ENCODE peak calls at places on chromosomes 11 and 22, in six cellular contexts. One of them, this sample, is unnamed.

GRCh38 chr22:18954941-18955571 is 19.0 kb upstream of the PRODH start:
- DNase-seq in Karpas-422: no peak
- DNase-seq in body of pancreas: no peak
- DNase-seq in T-helper 9 cell: no peak
- DNase-seq in activated CD4-positive, alpha-beta T cell treated with anti-CD3 and anti-CD28 coated beads, Interleukin-2, amount 50 U/mL, for 48 hours: no peak
- DNase-seq in NCI-H2171 treated with DMSO at 0.1 percent for 48 hours: no peak
- DNase-seq in this sample: no peak

GRCh38 chr11:44618561-44619425 is 53.3 kb downstream of the CD82 start:
- DNase-seq in body of pancreas: no peak
- DNase-seq in NCI-H2171 treated with DMSO at 0.1 percent for 48 hours: no peak
- DNase-seq in activated CD4-positive, alpha-beta T cell treated with anti-CD3 and anti-CD28 coated beads, Interleukin-2, amount 50 U/mL, for 48 hours: no peak
- DNase-seq in T-helper 9 cell: no peak
- DNase-seq in Karpas-422: no peak
- DNase-seq in this sample: no peak

GRCh38 chr11:126132319-126132718 is 69.7 kb upstream of the CDON start:
- DNase-seq in T-helper 9 cell: no peak
- DNase-seq in body of pancreas: peak
- DNase-seq in Karpas-422: no peak
- DNase-seq in NCI-H2171 treated with DMSO at 0.1 percent for 48 hours: no peak
- DNase-seq in activated CD4-positive, alpha-beta T cell treated with anti-CD3 and anti-CD28 coated beads, Interleukin-2, amount 50 U/mL, for 48 hours: no peak
- DNase-seq in this sample: no peak

GRCh38 chr11:2927851-2928604 is 1.2 kb downstream of the PHLDA2 start:
- DNase-seq in Karpas-422: no peak
- DNase-seq in activated CD4-positive, alpha-beta T cell treated with anti-CD3 and anti-CD28 coated beads, Interleukin-2, amount 50 U/mL, for 48 hours: peak
- DNase-seq in body of pancreas: no peak
- DNase-seq in NCI-H2171 treated with DMSO at 0.1 percent for 48 hours: no peak
- DNase-seq in T-helper 9 cell: no peak
- DNase-seq in this sample: no peak

GRCh38 chr11:117634756-117635593 is 162.0 kb downstream of the DSCAML1 start:
- DNase-seq in Karpas-422: no peak
- DNase-seq in activated CD4-positive, alpha-beta T cell treated with anti-CD3 and anti-CD28 coated beads, Interleukin-2, amount 50 U/mL, for 48 hours: no peak
- DNase-seq in body of pancreas: no peak
- DNase-seq in NCI-H2171 treated with DMSO at 0.1 percent for 48 hours: no peak
- DNase-seq in T-helper 9 cell: no peak
- DNase-seq in this sample: no peak

GRCh38 chr22:29146771-29147170 is 58.9 kb upstream of the EMID1 start:
- DNase-seq in Karpas-422: no peak
- DNase-seq in NCI-H2171 treated with DMSO at 0.1 percent for 48 hours: no peak
- DNase-seq in body of pancreas: no peak
- DNase-seq in T-helper 9 cell: no peak
- DNase-seq in activated CD4-positive, alpha-beta T cell treated with anti-CD3 and anti-CD28 coated beads, Interleukin-2, amount 50 U/mL, for 48 hours: no peak
- DNase-seq in this sample: no peak

GRCh38 chr11:36775157-36775556 is 177.1 kb upstream of the RAG2 start:
- DNase-seq in T-helper 9 cell: no peak
- DNase-seq in NCI-H2171 treated with DMSO at 0.1 percent for 48 hours: no peak
- DNase-seq in Karpas-422: no peak
- DNase-seq in activated CD4-positive, alpha-beta T cell treated with anti-CD3 and anti-CD28 coated beads, Interleukin-2, amount 50 U/mL, for 48 hours: no peak
- DNase-seq in body of pancreas: no peak
- DNase-seq in this sample: no peak

GRCh38 chr22:22565991-22566390 is 6.9 kb upstream of the PRAME start:
- DNase-seq in NCI-H2171 treated with DMSO at 0.1 percent for 48 hours: no peak
- DNase-seq in Karpas-422: no peak
- DNase-seq in T-helper 9 cell: no peak
- DNase-seq in body of pancreas: no peak
- DNase-seq in activated CD4-positive, alpha-beta T cell treated with anti-CD3 and anti-CD28 coated beads, Interleukin-2, amount 50 U/mL, for 48 hours: no peak
- DNase-seq in this sample: no peak

GRCh38 chr11:68536706-68537105 is 76.2 kb downstream of the PPP6R3 start:
- DNase-seq in activated CD4-positive, alpha-beta T cell treated with anti-CD3 and anti-CD28 coated beads, Interleukin-2, amount 50 U/mL, for 48 hours: no peak
- DNase-seq in body of pancreas: no peak
- DNase-seq in NCI-H2171 treated with DMSO at 0.1 percent for 48 hours: no peak
- DNase-seq in T-helper 9 cell: no peak
- DNase-seq in Karpas-422: no peak
- DNase-seq in this sample: no peak

GRCh38 chr11:113034591-113034990 is 73.4 kb downstream of the NCAM1 start:
- DNase-seq in NCI-H2171 treated with DMSO at 0.1 percent for 48 hours: no peak
- DNase-seq in Karpas-422: no peak
- DNase-seq in activated CD4-positive, alpha-beta T cell treated with anti-CD3 and anti-CD28 coated beads, Interleukin-2, amount 50 U/mL, for 48 hours: no peak
- DNase-seq in T-helper 9 cell: no peak
- DNase-seq in body of pancreas: no peak
- DNase-seq in this sample: no peak

GRCh38 chr22:39661842-39662676 is 91.5 kb downstream of the CACNA1I start:
- DNase-seq in activated CD4-positive, alpha-beta T cell treated with anti-CD3 and anti-CD28 coated beads, Interleukin-2, amount 50 U/mL, for 48 hours: peak
- DNase-seq in body of pancreas: peak
- DNase-seq in NCI-H2171 treated with DMSO at 0.1 percent for 48 hours: peak
- DNase-seq in Karpas-422: no peak
- DNase-seq in T-helper 9 cell: peak
- DNase-seq in this sample: peak

This sample was measured in NCI-H82.